ENCODE peak calls at places on chromosomes 13 and 19, in five cellular contexts. J, N, Q, D and G are unnamed samples.

GRCh38 chr19:40523322-40524047 is 53.2 kb upstream of the SHKBP1 start:
- DNase-seq in J (peak), N (peak), Q (no peak), D (peak), G (peak)

GRCh38 chr19:38648789-38649304 is 1.4 kb downstream of the ACTN4 start:
- DNase-seq in J (no peak), N (peak), Q (no peak), D (no peak), G (peak)

GRCh38 chr19:28971011-28971410 is 241.9 kb downstream of the UQCRFS1 start:
- DNase-seq in J (peak), N (no peak), Q (no peak), D (no peak), G (peak)

GRCh38 chr19:36008336-36008978 is at the start of gene SYNE4:
- DNase-seq in J (no peak), N (peak), Q (no peak), D (peak), G (peak)

GRCh38 chr13:53137777-53138176 is 109.2 kb downstream of the OLFM4 start:
- DNase-seq in J (peak), N (no peak), Q (no peak), D (no peak), G (peak)

GRCh38 chr13:38409771-38410170 is 60.1 kb downstream of the UFM1 start:
- DNase-seq in J (no peak), N (no peak), Q (no peak), D (no peak), G (no peak)

GRCh38 chr13:20608438-20609020 is 41.6 kb downstream of the IFT88 start:
- DNase-seq in J (peak), N (no peak), Q (no peak), D (no peak), G (peak)

GRCh38 chr13:39811051-39811450 is 155.6 kb downstream of the COG6 start:
- DNase-seq in J (no peak), N (no peak), Q (no peak), D (no peak), G (no peak)

GRCh38 chr13:102097708-102098107 is 304.1 kb downstream of the FGF14 start:
- DNase-seq in J (no peak), N (no peak), Q (no peak), D (no peak), G (no peak)

GRCh38 chr19:20660473-20660872 is 898 bp downstream of the ZNF626 start:
- DNase-seq in J (peak), N (peak), Q (no peak), D (no peak), G (no peak)

GRCh38 chr13:98184796-98185195 is 7.7 kb upstream of the RNF113B start:
- DNase-seq in J (no peak), N (no peak), Q (no peak), D (no peak), G (peak)

GRCh38 chr13:45554604-45555109 is 60.9 kb downstream of the ERICH6B start:
- DNase-seq in J (no peak), N (no peak), Q (no peak), D (no peak), G (no peak)

GRCh38 chr13:76380436-76381065 is 505.7 kb downstream of the KCTD12 start:
- DNase-seq in J (peak), N (no peak), Q (no peak), D (no peak), G (no peak)

GRCh38 chr19:46371371-46371901 is 24.5 kb downstream of the PPP5C start:
- DNase-seq in J (no peak), N (no peak), Q (no peak), D (no peak), G (no peak)

GRCh38 chr19:40585677-40586422 is 9.2 kb downstream of the SHKBP1 start:
- DNase-seq in J (no peak), N (no peak), Q (no peak), D (no peak), G (peak)

GRCh38 chr13:96052655-96053002 is 572 bp downstream of the UGGT2 start:
- DNase-seq in J (peak), N (no peak), Q (peak), D (peak), G (peak)

GRCh38 chr19:45406957-45407375 is 522 bp downstream of the POLR1G start:
- DNase-seq in J (no peak), N (no peak), Q (no peak), D (no peak), G (peak)

GRCh38 chr19:7550169-7550770 is 14.8 kb downstream of the PNPLA6 start:
- DNase-seq in J (no peak), N (no peak), Q (no peak), D (no peak), G (no peak)

GRCh38 chr19:44951179-44952159 is 3.7 kb upstream of the CLPTM1 start:
- DNase-seq in J (peak), N (peak), Q (no peak), D (peak), G (peak)

GRCh38 chr13:53201454-53202225 is 173.0 kb downstream of the OLFM4 start:
- DNase-seq in J (no peak), N (peak), Q (no peak), D (no peak), G (peak)

GRCh38 chr13:48297131-48297786 is 6.3 kb upstream of the RB1 start:
- DNase-seq in J (no peak), N (no peak), Q (no peak), D (no peak), G (no peak)
- H2AFZ ChIP-seq in J (no peak), N (no peak), Q (no peak), D (no peak), G (no peak)

GRCh38 chr19:13505761-13506549 is at the start of gene CACNA1A:
- DNase-seq in J (no peak), N (peak), Q (no peak), D (no peak), G (peak)
- TF ChIP-seq EZH2 in J (peak), N (peak), Q (peak), D (no peak), G (no peak)

DNA sequence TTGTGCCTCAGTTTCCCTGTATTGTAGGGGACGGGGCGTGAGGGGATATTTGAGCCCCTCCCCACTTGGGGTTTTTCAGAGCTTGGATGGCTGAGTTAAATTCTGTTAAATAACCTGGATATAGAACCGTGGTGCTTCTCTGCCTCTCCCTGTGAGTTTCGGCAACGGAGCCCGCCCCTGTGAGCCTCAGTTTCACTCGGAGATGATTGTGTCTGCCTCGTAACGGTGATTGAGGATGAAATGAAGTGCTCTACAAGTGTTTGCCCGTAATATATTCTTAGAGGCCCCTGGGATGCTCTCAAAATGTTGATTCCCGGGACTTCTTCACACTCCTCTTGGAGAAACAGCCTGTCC is 509 bp downstream of the KXD1 start:
- DNase-seq in J (no peak), N (no peak), Q (no peak), D (no peak), G (peak)
- H2AFZ ChIP-seq in J (no peak), N (no peak), Q (peak), D (no peak), G (peak)

GRCh38 chr19:4597278-4597974 is 37.9 kb upstream of the SEMA6B start:
- DNase-seq in J (no peak), N (peak), Q (no peak), D (no peak), G (no peak)
- TF ChIP-seq EZH2 in J (no peak), N (no peak), Q (no peak), D (no peak), G (no peak)

GRCh38 chr19:34994643-34995471 is 5.3 kb upstream of the GRAMD1A start:
- DNase-seq in J (no peak), N (no peak), Q (no peak), D (peak), G (no peak)
- H2AFZ ChIP-seq in J (no peak), N (no peak), Q (no peak), D (no peak), G (no peak)

GRCh38 chr13:32318072-32318471 is 2.8 kb downstream of the BRCA2 start:
- DNase-seq in J (no peak), N (no peak), Q (no peak), D (no peak), G (no peak)
- TF ChIP-seq EZH2 in J (no peak), N (no peak), Q (no peak), D (no peak), G (no peak)

GRCh38 chr13:34941436-34941834 is 635 bp upstream of the NBEA start:
- DNase-seq in J (no peak), N (no peak), Q (no peak), D (no peak), G (peak)

GRCh38 chr13:34943675-34944634 is 1.9 kb downstream of the NBEA start:
- DNase-seq in J (no peak), N (no peak), Q (no peak), D (no peak), G (no peak)

GRCh38 chr13:34939771-34940170 is 2.3 kb upstream of the NBEA start:
- DNase-seq in J (no peak), N (no peak), Q (no peak), D (no peak), G (no peak)

GRCh38 chr13:34941835-34942731 is at the start of gene NBEA:
- DNase-seq in J (peak), N (peak), Q (no peak), D (peak), G (peak)

DNA sequence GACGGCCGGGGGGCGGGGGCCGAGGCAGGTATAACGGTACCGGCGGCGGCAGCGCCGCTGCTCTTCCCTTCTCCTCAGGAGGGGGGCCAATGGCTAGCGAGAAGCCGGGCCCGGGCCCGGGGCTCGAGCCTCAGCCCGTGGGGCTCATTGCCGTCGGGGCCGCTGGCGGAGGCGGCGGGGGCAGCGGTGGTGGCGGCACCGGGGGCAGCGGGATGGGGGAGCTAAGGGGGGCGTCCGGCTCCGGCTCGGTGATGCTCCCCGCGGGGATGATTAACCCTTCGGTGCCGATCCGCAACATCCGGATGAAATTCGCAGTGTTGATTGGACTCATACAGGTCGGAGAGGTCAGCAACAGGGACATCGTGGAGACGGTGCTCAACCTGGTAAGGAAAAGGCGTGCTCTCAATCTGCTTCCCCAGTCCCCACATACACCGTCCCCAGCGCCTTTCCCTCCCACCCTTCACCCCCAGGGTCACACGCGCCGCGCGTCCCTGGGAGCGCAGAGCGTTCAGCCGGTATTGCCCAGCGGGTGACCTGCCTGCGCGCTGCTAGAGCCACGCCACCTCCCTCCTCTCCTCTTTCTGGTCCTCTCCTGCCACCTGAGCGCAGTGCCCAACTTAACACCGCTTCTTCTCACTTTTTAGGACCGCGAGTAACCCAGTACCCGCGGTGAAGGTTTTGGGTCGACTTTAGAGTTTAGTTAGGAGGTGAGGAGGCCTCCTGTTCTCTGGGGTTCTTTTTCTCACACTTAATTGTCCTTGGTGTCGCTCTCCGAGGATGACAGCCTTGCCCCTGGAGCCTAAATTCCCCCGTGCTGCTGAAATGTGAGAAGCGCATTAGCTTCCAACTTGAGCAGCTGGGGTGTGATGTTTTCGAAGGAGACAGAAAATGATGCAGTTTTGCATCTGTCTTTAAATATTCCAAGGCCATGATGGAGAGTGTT is 933 bp downstream of the NBEA start:
- DNase-seq in J (no peak), N (peak), Q (no peak), D (no peak), G (peak)
- H2AFZ ChIP-seq in J (peak), N (peak), Q (no peak), D (no peak), G (peak)

GRCh38 chr19:58563823-58564222 is 5.4 kb upstream of the UBE2M start:
- DNase-seq in J (no peak), N (no peak), Q (no peak), D (no peak), G (no peak)

GRCh38 chr19:58563034-58563573 is 4.7 kb upstream of the UBE2M start:
- DNase-seq in J (no peak), N (no peak), Q (no peak), D (no peak), G (peak)

GRCh38 chr19:58560921-58561320 is 2.5 kb upstream of the UBE2M start:
- DNase-seq in J (no peak), N (no peak), Q (no peak), D (no peak), G (no peak)

GRCh38 chr19:58561373-58562125 is 3.1 kb upstream of the UBE2M start:
- DNase-seq in J (no peak), N (no peak), Q (no peak), D (no peak), G (no peak)

GRCh38 chr19:58562126-58563033 is 4.0 kb upstream of the UBE2M start:
- DNase-seq in J (peak), N (peak), Q (no peak), D (no peak), G (peak)
- TF ChIP-seq EZH2 in J (no peak), N (no peak), Q (no peak), D (no peak), G (no peak)